ENCODE peak calls at places on chromosome 18, in seven cellular contexts. R is heart left ventricle, H is cardiac fibroblast, O is foreskin fibroblast, V is glutamatergic neuron, Y is AG09309, J is HFFc6. Z is an unnamed sample.

GRCh38 chr18:23498877-23499570 is 4.3 kb upstream of the RMC1 start:
- DNase-seq in R (peak), H (peak), O (peak), V (peak), Y (peak), J (peak), Z (no peak)

GRCh38 chr18:9771977-9772660 is 64.0 kb downstream of the RAB31 start:
- DNase-seq in R (no peak), H (no peak), O (no peak), V (no peak), Y (no peak), J (no peak), Z (no peak)

GRCh38 chr18:63319383-63320040 is at the start of gene BCL2:
- DNase-seq in R (peak), H (peak), O (peak), V (peak), Y (no peak), J (no peak), Z (no peak)

GRCh38 chr18:32310119-32310518 is 120.3 kb downstream of the MEP1B start:
- DNase-seq in R (no peak), H (peak), O (no peak), V (no peak), Y (no peak), J (no peak), Z (no peak)

GRCh38 chr18:39462436-39462835 is 1896.8 kb upstream of the CELF4 start:
- DNase-seq in R (no peak), H (peak), O (peak), V (no peak), Y (no peak), J (peak), Z (no peak)

GRCh38 chr18:40407913-40408312 is 1547.1 kb upstream of the PIK3C3 start:
- DNase-seq in R (no peak), H (no peak), O (no peak), V (no peak), Y (no peak), J (no peak), Z (no peak)

GRCh38 chr18:379665-380356 is 112.0 kb upstream of the THOC1 start:
- DNase-seq in R (peak), H (no peak), O (no peak), V (no peak), Y (no peak), J (no peak), Z (no peak)

GRCh38 chr18:74652392-74652988 is 54.8 kb downstream of the ZNF407 start:
- DNase-seq in R (no peak), H (peak), O (peak), V (no peak), Y (peak), J (peak), Z (no peak)

GRCh38 chr18:8480506-8481328 is 128.5 kb upstream of the RAB12 start:
- DNase-seq in R (peak), H (peak), O (peak), V (peak), Y (peak), J (peak), Z (no peak)

GRCh38 chr18:13553449-13553848 is 172.9 kb downstream of the FAM210A start:
- DNase-seq in R (no peak), H (no peak), O (no peak), V (no peak), Y (no peak), J (no peak), Z (no peak)

GRCh38 chr18:73842795-73843394 is 304.7 kb downstream of the FBXO15 start:
- DNase-seq in R (peak), H (peak), O (peak), V (peak), Y (no peak), J (peak), Z (no peak)

GRCh38 chr18:79884296-79884962 is 67.0 kb downstream of the SLC66A2 start:
- DNase-seq in R (no peak), H (no peak), O (no peak), V (no peak), Y (no peak), J (no peak), Z (peak)

GRCh38 chr18:58668897-58669296 is 2.4 kb upstream of the MALT1 start:
- DNase-seq in R (no peak), H (peak), O (peak), V (no peak), Y (no peak), J (peak), Z (no peak)

GRCh38 chr18:35005963-35006577 is 35.1 kb upstream of the MAPRE2 start:
- DNase-seq in R (no peak), H (peak), O (peak), V (no peak), Y (no peak), J (peak), Z (no peak)

GRCh38 chr18:77087391-77088141 is 45.0 kb downstream of the MBP start:
- DNase-seq in R (peak), H (peak), O (peak), V (peak), Y (no peak), J (no peak), Z (no peak)

GRCh38 chr18:36580266-36580665 is 248.5 kb downstream of the TPGS2 start:
- DNase-seq in R (peak), H (peak), O (no peak), V (no peak), Y (peak), J (peak), Z (no peak)

GRCh38 chr18:56861244-56861643 is 210.1 kb downstream of the WDR7 start:
- DNase-seq in R (no peak), H (no peak), O (no peak), V (no peak), Y (no peak), J (no peak), Z (no peak)

GRCh38 chr18:35041752-35042379 is 653 bp downstream of the MAPRE2 start:
- DNase-seq in R (no peak), H (peak), O (no peak), V (no peak), Y (no peak), J (no peak), Z (no peak)

GRCh38 chr18:484749-485464 is 15.6 kb downstream of the COLEC12 start:
- DNase-seq in R (no peak), H (no peak), O (no peak), V (no peak), Y (no peak), J (no peak), Z (no peak)

GRCh38 chr18:53610957-53611356 is 613.5 kb downstream of the MBD2 start:
- DNase-seq in R (no peak), H (no peak), O (no peak), V (no peak), Y (no peak), J (no peak), Z (no peak)

GRCh38 chr18:45166341-45167108 is 448.8 kb upstream of the SLC14A2 start:
- DNase-seq in R (no peak), H (peak), O (peak), V (no peak), Y (peak), J (peak), Z (no peak)

GRCh38 chr18:9296233-9297006 is 38.2 kb upstream of the TWSG1 start:
- DNase-seq in R (no peak), H (no peak), O (peak), V (no peak), Y (peak), J (no peak), Z (no peak)

GRCh38 chr18:78580835-78581339 is 398.7 kb upstream of the SALL3 start:
- DNase-seq in R (no peak), H (no peak), O (no peak), V (no peak), Y (no peak), J (no peak), Z (no peak)

GRCh38 chr18:70107037-70107436 is 98.5 kb downstream of the RTTN start:
- DNase-seq in R (no peak), H (no peak), O (no peak), V (no peak), Y (no peak), J (no peak), Z (no peak)

GRCh38 chr18:7958081-7958896 is 391.2 kb downstream of the PTPRM start:
- DNase-seq in R (no peak), H (peak), O (no peak), V (no peak), Y (no peak), J (no peak), Z (no peak)

GRCh38 chr18:58682429-58683069 is 11.3 kb downstream of the MALT1 start:
- DNase-seq in R (peak), H (peak), O (peak), V (no peak), Y (no peak), J (no peak), Z (no peak)

GRCh38 chr18:10482985-10483949 is 28.8 kb downstream of the APCDD1 start:
- DNase-seq in R (peak), H (no peak), O (no peak), V (no peak), Y (no peak), J (no peak), Z (no peak)

GRCh38 chr18:9280854-9281253 is 53.7 kb upstream of the TWSG1 start:
- DNase-seq in R (no peak), H (no peak), O (no peak), V (no peak), Y (no peak), J (no peak), Z (no peak)

GRCh38 chr18:62325806-62326645 is 916 bp downstream of the TNFRSF11A start:
- DNase-seq in R (no peak), H (peak), O (no peak), V (peak), Y (no peak), J (no peak), Z (no peak)

GRCh38 chr18:78722391-78722790 is 257.2 kb upstream of the SALL3 start:
- DNase-seq in R (no peak), H (no peak), O (no peak), V (no peak), Y (no peak), J (no peak), Z (no peak)

GRCh38 chr18:58257461-58257860 is 213.4 kb downstream of the NEDD4L start:
- DNase-seq in R (no peak), H (no peak), O (no peak), V (peak), Y (no peak), J (no peak), Z (no peak)

GRCh38 chr18:51323941-51324340 is 126.5 kb upstream of the MEX3C start:
- DNase-seq in R (no peak), H (no peak), O (no peak), V (no peak), Y (no peak), J (no peak), Z (no peak)

GRCh38 chr18:8662574-8663255 is 42.6 kb upstream of the MTCL1 start:
- DNase-seq in R (no peak), H (no peak), O (no peak), V (no peak), Y (no peak), J (no peak), Z (no peak)

GRCh38 chr18:23689031-23689615 is at the start of gene LAMA3:
- DNase-seq in R (peak), H (peak), O (peak), V (no peak), Y (no peak), J (peak), Z (no peak)

GRCh38 chr18:59265246-59266018 is 7.8 kb downstream of the RAX start:
- DNase-seq in R (no peak), H (no peak), O (no peak), V (peak), Y (no peak), J (no peak), Z (no peak)

GRCh38 chr18:9428301-9428706 is 47.0 kb upstream of the RALBP1 start:
- DNase-seq in R (no peak), H (no peak), O (no peak), V (no peak), Y (no peak), J (no peak), Z (no peak)

GRCh38 chr18:26547302-26548143 is 830 bp downstream of the KCTD1 start:
- DNase-seq in R (peak), H (peak), O (peak), V (peak), Y (peak), J (peak), Z (peak)

DNA sequence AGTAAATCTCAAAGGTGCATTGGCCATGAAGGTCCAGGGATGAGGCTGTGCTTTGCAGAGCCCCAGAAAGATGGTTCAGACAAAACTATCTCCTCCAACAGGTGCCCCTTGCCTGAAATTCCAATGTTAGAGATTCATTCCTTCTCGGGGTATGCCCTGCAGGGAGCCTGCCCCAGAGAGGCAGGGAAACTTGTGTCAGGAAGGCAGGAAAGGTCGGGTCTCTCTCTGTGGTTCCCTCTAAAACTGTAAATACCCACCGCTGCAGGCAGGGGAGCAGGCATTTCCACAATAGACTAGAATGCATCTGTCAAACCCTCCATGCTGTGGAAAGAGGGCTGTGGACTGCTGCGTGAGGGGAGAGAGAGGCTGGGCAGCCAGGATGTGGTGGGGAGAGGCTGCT is 207.8 kb upstream of the SMAD2 start:
- DNase-seq in R (no peak), H (no peak), O (no peak), V (no peak), Y (no peak), J (no peak), Z (no peak)
- TF ChIP-seq CTCF in R (no peak), H (no peak), O (no peak), V (peak), Y (no peak), J (no peak), Z (peak)

DNA sequence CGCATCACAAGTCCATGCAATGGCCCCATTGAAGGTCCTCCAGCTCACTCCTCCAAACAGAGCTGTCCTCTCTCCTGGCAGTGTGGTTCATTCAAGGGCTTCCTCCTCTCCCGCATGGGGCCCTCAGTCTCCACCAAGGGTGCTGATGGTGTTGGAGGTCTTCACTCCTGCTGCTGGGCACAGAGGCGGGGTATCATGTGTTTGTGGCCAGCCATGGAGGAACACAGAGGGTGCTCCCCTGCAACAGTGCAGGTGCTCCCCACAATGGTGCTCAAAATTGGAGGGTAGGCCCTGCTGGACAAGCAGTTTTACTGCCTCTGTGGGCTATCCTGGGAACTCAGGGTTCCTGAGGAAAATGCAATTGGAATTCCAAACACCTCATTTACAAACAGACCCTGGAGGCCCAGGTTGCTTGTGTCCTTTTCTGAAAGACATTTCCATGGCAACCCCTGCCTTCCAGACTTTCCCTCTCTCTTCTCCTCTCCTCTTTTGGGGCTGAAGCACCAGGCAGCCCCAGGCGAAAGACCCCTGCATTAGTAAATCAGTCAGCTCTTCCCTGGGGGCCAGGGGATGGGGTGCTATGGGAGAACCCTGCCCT is 256.0 kb downstream of the HAUS1 start:
- DNase-seq in R (no peak), H (no peak), O (no peak), V (no peak), Y (no peak), J (no peak), Z (no peak)
- TF ChIP-seq CTCF in R (no peak), H (no peak), O (no peak), V (no peak), Y (no peak), J (no peak), Z (no peak)

DNA sequence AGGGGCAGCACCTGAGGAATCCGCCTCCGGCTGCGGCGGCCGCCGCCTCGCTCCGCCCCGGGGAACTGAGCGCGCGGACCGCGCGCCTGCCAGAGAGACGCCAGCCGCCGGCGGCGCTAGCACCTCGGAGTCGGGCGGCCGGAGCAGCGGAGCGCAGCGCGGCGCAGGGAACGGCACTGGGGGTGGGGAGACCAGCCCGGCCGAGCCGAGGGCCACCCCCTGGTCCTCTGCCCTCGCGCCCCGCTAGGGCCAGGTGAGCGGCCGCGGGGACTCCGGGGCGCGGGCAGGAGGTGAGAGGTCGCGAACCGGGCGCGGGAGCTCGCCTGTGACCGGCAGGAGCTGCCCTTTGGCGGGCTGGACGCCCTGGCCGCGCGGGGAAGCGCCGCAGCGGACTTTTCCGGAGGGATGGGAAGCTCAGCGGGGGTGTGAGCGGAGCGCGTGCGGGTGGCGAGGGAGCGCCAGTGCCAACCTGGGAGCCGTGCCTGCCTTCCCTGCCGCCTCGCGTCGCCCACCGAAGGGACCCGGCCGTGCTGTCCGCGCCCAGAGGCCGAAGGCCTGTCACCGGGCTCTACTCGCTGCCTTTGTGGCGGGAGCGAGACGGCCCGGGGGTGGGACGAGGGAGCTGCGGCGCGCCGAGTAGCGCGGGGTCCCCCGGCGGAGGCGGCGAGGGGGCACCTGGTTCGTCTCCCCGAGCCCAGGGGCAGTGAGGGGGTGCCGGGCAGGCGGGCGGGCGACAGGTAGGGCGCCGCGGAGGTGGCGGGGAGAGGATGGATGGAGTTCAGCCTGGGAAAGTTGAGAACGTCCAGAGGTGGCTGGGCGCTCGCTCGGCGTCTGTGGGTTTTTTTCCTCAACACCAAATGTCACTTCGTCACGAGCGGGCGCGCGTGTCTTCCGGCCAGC is at the start of gene GREB1L:
- DNase-seq in R (peak), H (peak), O (peak), V (peak), Y (no peak), J (peak), Z (no peak)
- TF ChIP-seq CTCF in R (peak), H (peak), O (no peak), V (peak), Y (no peak), J (peak), Z (peak)

GRCh38 chr18:48572402-48573126 is 33.7 kb downstream of the CTIF start:
- DNase-seq in R (no peak), H (peak), O (no peak), V (no peak), Y (no peak), J (no peak), Z (no peak)

GRCh38 chr18:48575301-48575657 is 36.4 kb downstream of the CTIF start:
- DNase-seq in R (no peak), H (no peak), O (no peak), V (no peak), Y (no peak), J (no peak), Z (no peak)

GRCh38 chr18:48574667-48575300 is 36.0 kb downstream of the CTIF start:
- DNase-seq in R (no peak), H (no peak), O (no peak), V (no peak), Y (no peak), J (no peak), Z (no peak)

GRCh38 chr18:48571619-48572384 is 33.0 kb downstream of the CTIF start:
- DNase-seq in R (no peak), H (peak), O (no peak), V (no peak), Y (no peak), J (no peak), Z (no peak)

DNA sequence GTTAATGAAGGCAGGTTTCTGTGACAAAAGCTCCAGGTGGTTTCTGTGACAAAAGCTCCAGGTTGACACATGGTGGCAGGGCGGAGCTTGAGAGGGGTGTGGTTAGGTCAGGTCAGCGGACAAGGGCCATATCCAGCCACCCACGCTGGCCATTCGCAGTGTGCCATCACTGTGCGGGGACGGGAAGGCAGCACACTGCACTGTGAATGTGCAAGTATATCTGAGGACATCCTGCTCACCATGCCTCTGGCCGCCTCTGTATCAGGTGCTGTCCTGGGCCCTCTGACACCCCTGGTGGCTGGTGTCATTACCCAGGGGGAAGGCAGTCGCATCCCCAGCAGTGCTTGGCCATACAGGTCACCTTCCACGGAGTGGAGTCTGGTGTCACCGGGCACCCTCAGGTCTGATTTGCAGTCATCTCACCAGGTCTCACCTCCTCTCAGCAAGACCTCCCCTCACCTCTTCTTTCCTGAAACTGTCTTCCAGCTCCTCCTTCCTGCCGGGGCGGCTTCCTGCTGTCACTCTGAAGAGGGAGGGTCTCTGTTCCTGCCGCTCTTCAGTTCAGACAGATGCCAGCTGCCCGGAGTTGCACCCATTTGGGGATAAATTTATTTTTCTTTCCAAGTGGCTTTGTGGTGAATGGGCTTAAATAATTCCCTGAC is 34.9 kb downstream of the CTIF start:
- DNase-seq in R (no peak), H (no peak), O (no peak), V (no peak), Y (no peak), J (no peak), Z (no peak)
- TF ChIP-seq CTCF in R (no peak), H (no peak), O (no peak), V (no peak), Y (no peak), J (no peak), Z (peak)

DNA sequence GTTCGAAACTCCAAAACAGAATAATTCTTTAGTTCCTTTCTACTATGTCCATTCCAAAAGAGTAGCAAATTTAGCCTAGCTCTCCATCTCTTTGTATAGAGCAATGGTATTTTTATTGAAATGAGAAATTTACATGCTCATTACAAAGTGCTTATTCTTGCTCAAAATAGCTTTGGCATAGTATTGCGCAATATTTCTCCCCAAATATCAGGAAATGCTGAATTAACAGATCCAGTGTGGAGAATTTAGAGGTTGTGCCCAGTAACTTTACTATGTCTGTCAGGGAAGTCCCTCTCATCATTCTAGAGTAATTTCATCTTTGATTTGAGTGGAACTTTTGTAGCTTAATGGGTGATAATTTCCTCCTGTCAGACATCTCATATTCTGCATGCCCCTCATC is 425.9 kb upstream of the PIK3C3 start:
- DNase-seq in R (no peak), H (no peak), O (no peak), V (no peak), Y (no peak), J (no peak), Z (no peak)
- TF ChIP-seq CTCF in R (no peak), H (no peak), O (no peak), V (no peak), Y (no peak), J (no peak), Z (no peak)

Z was measured in chondrocyte.